ENCODE peak calls at places on chromosomes 2 and 18, in six cellular contexts. J is HCT116, C is hepatocyte, G is GM23338, F is A549, M is neural progenitor cell. K is an unnamed sample.
A peak's percentile ranks its signal among the peaks of the same experiment; 100 is the strongest.

GRCh38 chr2:72917138-72917874 is at the start of gene EMX1:
- DNase-seq in J (peak; percentile 60), C (peak; percentile 81), G (peak; percentile 91), F (peak; percentile 79), M (peak; percentile 92), K (no peak)

GRCh38 chr2:205914198-205914597 is 171.8 kb downstream of the INO80D start:
- DNase-seq in J (no peak), C (peak; percentile 25), G (no peak), F (no peak), M (no peak), K (no peak)

GRCh38 chr2:47688561-47688960 is 94.4 kb upstream of the MSH6 start:
- DNase-seq in J (no peak), C (no peak), G (no peak), F (no peak), M (no peak), K (no peak)

GRCh38 chr2:230124235-230124634 is 55.5 kb upstream of the SLC16A14 start:
- DNase-seq in J (no peak), C (no peak), G (no peak), F (no peak), M (no peak), K (no peak)

GRCh38 chr2:47014564-47015051 is 99.0 kb upstream of the MCFD2 start:
- DNase-seq in J (no peak), C (no peak), G (no peak), F (no peak), M (no peak), K (no peak)

GRCh38 chr18:60935046-60935445 is 398.2 kb upstream of the CDH20 start:
- DNase-seq in J (no peak), C (no peak), G (no peak), F (no peak), M (no peak), K (no peak)

GRCh38 chr2:26503238-26503880 is 25.4 kb upstream of the OTOF start:
- DNase-seq in J (peak; percentile 73), C (peak; percentile 84), G (peak; percentile 95), F (peak; percentile 99), M (peak; percentile 93), K (peak; percentile 71)

GRCh38 chr18:78303519-78303918 is 676.1 kb upstream of the SALL3 start:
- DNase-seq in J (no peak), C (no peak), G (no peak), F (no peak), M (no peak), K (no peak)

GRCh38 chr2:223586261-223586660 is 15.9 kb downstream of the SCG2 start:
- DNase-seq in J (no peak), C (no peak), G (no peak), F (no peak), M (no peak), K (no peak)

GRCh38 chr2:121099329-121100318 is 185.4 kb downstream of the TFCP2L1 start:
- DNase-seq in J (peak; percentile 18), C (no peak), G (peak; percentile 68), F (peak; percentile 60), M (peak; percentile 39), K (no peak)

GRCh38 chr2:239349448-239350135 is 51.2 kb downstream of the HDAC4 start:
- DNase-seq in J (no peak), C (no peak), G (no peak), F (no peak), M (peak; percentile 57), K (no peak)

GRCh38 chr18:48786621-48787522 is 163.9 kb downstream of the SMAD7 start:
- DNase-seq in J (no peak), C (no peak), G (no peak), F (no peak), M (no peak), K (no peak)

GRCh38 chr2:134845719-134846118 is 7.3 kb downstream of the ACMSD start:
- DNase-seq in J (no peak), C (no peak), G (no peak), F (no peak), M (no peak), K (no peak)

GRCh38 chr2:233384811-233385488 is 30.7 kb downstream of the DGKD start:
- DNase-seq in J (no peak), C (no peak), G (no peak), F (no peak), M (no peak), K (no peak)

GRCh38 chr2:74385396-74385795 is 5.3 kb upstream of the DCTN1 start:
- DNase-seq in J (no peak), C (no peak), G (peak; percentile 18), F (no peak), M (no peak), K (no peak)

GRCh38 chr2:237431372-237431771 is 17.4 kb upstream of the COL6A3 start:
- DNase-seq in J (no peak), C (no peak), G (no peak), F (no peak), M (no peak), K (no peak)

GRCh38 chr2:186728631-186729030 is 34.8 kb downstream of the FAM171B start:
- DNase-seq in J (no peak), C (no peak), G (no peak), F (no peak), M (no peak), K (no peak)

GRCh38 chr18:51070545-51070944 is 40.5 kb downstream of the SMAD4 start:
- DNase-seq in J (no peak), C (no peak), G (no peak), F (no peak), M (no peak), K (no peak)

GRCh38 chr2:170509460-170510193 is 205.5 kb upstream of the SP5 start:
- DNase-seq in J (no peak), C (no peak), G (no peak), F (no peak), M (no peak), K (no peak)

GRCh38 chr2:176152350-176153181 is 1.2 kb downstream of the HOXD4 start:
- DNase-seq in J (no peak), C (no peak), G (peak; percentile 36), F (no peak), M (no peak), K (no peak)

GRCh38 chr2:230924092-230924469 is 961 bp downstream of the GPR55 start:
- DNase-seq in J (no peak), C (no peak), G (no peak), F (no peak), M (no peak), K (no peak)

GRCh38 chr2:3470166-3470651 is 49.1 kb downstream of the ADI1 start:
- DNase-seq in J (no peak), C (no peak), G (no peak), F (no peak), M (no peak), K (no peak)

GRCh38 chr2:150209746-150210145 is 277.7 kb downstream of the RND3 start:
- DNase-seq in J (no peak), C (no peak), G (no peak), F (no peak), M (no peak), K (no peak)

GRCh38 chr2:88053301-88053700 is 2.3 kb downstream of the KRCC1 start:
- DNase-seq in J (no peak), C (no peak), G (no peak), F (no peak), M (no peak), K (peak; percentile 34)

GRCh38 chr2:30541680-30542079 is 94.6 kb downstream of the LCLAT1 start:
- DNase-seq in J (no peak), C (no peak), G (no peak), F (no peak), M (no peak), K (no peak)

GRCh38 chr2:7014201-7014640 is 97.0 kb downstream of the RNF144A start:
- DNase-seq in J (peak; percentile 18), C (no peak), G (peak; percentile 54), F (no peak), M (peak; percentile 69), K (no peak)

GRCh38 chr18:25425030-25425429 is 73.1 kb upstream of the ZNF521 start:
- DNase-seq in J (no peak), C (no peak), G (no peak), F (no peak), M (no peak), K (peak; percentile 47)

GRCh38 chr2:63740943-63741342 is 100.8 kb upstream of the UGP2 start:
- DNase-seq in J (no peak), C (no peak), G (no peak), F (no peak), M (no peak), K (no peak)

DNA sequence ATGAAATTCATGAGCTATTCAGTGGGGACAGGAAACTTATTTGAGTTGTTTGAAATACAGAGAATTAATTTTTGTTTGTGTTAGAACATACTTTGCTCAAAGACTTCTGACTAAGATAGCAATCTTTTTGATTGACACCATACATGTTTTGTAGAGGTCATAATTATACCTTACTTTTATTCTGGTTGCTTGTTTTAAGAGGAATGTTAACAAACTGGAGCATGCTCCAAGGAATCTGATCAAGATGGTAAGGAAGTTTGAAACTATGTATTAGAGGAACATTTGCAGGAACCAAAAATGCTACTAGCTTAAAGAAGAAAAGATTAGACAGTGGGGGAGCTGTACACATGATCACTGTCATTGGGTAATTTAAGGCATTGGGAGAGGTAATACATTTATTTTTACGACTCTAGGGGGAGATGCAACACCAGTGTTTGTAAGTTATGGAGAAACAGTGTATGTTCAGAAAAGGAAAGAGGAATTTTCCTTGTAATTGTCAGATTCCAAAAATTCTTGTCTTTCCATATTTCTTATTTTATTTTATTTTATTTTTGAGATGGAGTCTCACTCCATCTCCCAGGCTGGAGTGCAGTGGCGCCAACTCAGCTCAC is 8.0 kb downstream of the AGFG1 start:
- DNase-seq in J (no peak), C (no peak), G (no peak), F (peak; percentile 41), M (no peak), K (peak; percentile 37)
- TF ChIP-seq CTCF in J (peak; percentile 65), C (peak; percentile 46), G (no peak), F (peak; percentile 73), M (no peak), K (peak; percentile 7)

GRCh38 chr18:35604369-35604768 is 22.8 kb downstream of the GALNT1 start:
- DNase-seq in J (no peak), C (no peak), G (no peak), F (no peak), M (no peak), K (no peak)
- H3K4me2 ChIP-seq in J (no peak overlapping the region), C (no peak overlapping the region), G (no peak overlapping the region), F (no peak overlapping the region), M (no peak overlapping the region), K (no peak overlapping the region)

GRCh38 chr2:13751955-13752354 is 880.6 kb upstream of the LRATD1 start:
- DNase-seq in J (no peak), C (no peak), G (no peak), F (no peak), M (no peak), K (no peak)
- TF ChIP-seq CTCF in J (no peak), C (no peak), G (no peak), F (no peak), M (no peak), K (no peak)

GRCh38 chr18:23847321-23847986 is 158.2 kb downstream of the LAMA3 start:
- DNase-seq in J (no peak), C (no peak), G (no peak), F (no peak), M (no peak), K (no peak)

GRCh38 chr18:23850215-23850614 is 161.0 kb downstream of the LAMA3 start:
- DNase-seq in J (no peak), C (no peak), G (no peak), F (no peak), M (no peak), K (no peak)

GRCh38 chr18:23851470-23852002 is 162.3 kb downstream of the LAMA3 start:
- DNase-seq in J (no peak), C (no peak), G (no peak), F (no peak), M (no peak), K (no peak)

GRCh38 chr18:23845988-23846630 is 156.9 kb downstream of the LAMA3 start:
- DNase-seq in J (no peak), C (no peak), G (no peak), F (no peak), M (no peak), K (no peak)

GRCh38 chr18:23849141-23849540 is 159.9 kb downstream of the LAMA3 start:
- DNase-seq in J (no peak), C (no peak), G (no peak), F (no peak), M (no peak), K (no peak)
- H3K4me2 ChIP-seq in J (peak overlapping the region; percentile 10), C (no peak overlapping the region), G (peak overlapping the region; percentile 31), F (no peak overlapping the region), M (no peak overlapping the region), K (no peak overlapping the region)

K was measured in endothelial cell of umbilical vein.